ENCODE peak calls at places on chromosomes 6 and 20, in eight cellular contexts. E is psoas muscle; H is neural progenitor cell; S is lower lobe of right lung; Z is endothelial cell of umbilical vein; U is neuronal stem cell; P is cardiac muscle cell; V is CD8-positive, alpha-beta T cell. K is an unnamed sample. For H3K27me3 and H3K9me3, the result is how much of the 10 kb centered on the place peaks cover.

GRCh38 chr20:50562262-50562701 is 52.1 kb downstream of the PTPN1 start:
- DNase-seq in E (peak), H (no peak), S (peak), Z (no peak), U (no peak), P (no peak), V (no peak), K (no peak)

GRCh38 chr20:8309638-8310037 is 177.6 kb downstream of the PLCB1 start:
- DNase-seq in E (no peak), H (peak), S (no peak), Z (no peak), U (peak), P (peak), V (no peak), K (no peak)

GRCh38 chr6:43355862-43356590 is 13.4 kb downstream of the ZNF318 start:
- DNase-seq in E (no peak), H (peak), S (no peak), Z (peak), U (no peak), P (peak), V (no peak), K (no peak)

GRCh38 chr6:119390276-119390793 is 40.8 kb upstream of the MAN1A1 start:
- DNase-seq in E (no peak), H (no peak), S (no peak), Z (no peak), U (no peak), P (peak), V (no peak), K (no peak)

GRCh38 chr6:26576929-26577719 is 19.6 kb upstream of the ABT1 start:
- DNase-seq in E (peak), H (peak), S (peak), Z (peak), U (peak), P (peak), V (no peak), K (no peak)

GRCh38 chr20:15039088-15039762 is 701.8 kb upstream of the FLRT3 start:
- DNase-seq in E (no peak), H (no peak), S (no peak), Z (no peak), U (no peak), P (no peak), V (no peak), K (no peak)

GRCh38 chr6:38510205-38510604 is 129.5 kb downstream of the BTBD9 start:
- DNase-seq in E (no peak), H (no peak), S (no peak), Z (no peak), U (no peak), P (no peak), V (no peak), K (no peak)

GRCh38 chr6:135230702-135231468 is 49.8 kb downstream of the MYB start:
- DNase-seq in E (no peak), H (no peak), S (no peak), Z (no peak), U (no peak), P (peak), V (no peak), K (no peak)

GRCh38 chr20:25196701-25197120 is 1.2 kb downstream of the ENTPD6 start:
- DNase-seq in E (no peak), H (peak), S (no peak), Z (no peak), U (no peak), P (no peak), V (no peak), K (no peak)

GRCh38 chr6:143767433-143767832 is 75.7 kb upstream of the LTV1 start:
- DNase-seq in E (no peak), H (no peak), S (no peak), Z (no peak), U (no peak), P (no peak), V (no peak), K (no peak)

GRCh38 chr6:111124406-111124805 is 37.1 kb downstream of the SLC16A10 start:
- DNase-seq in E (no peak), H (no peak), S (no peak), Z (no peak), U (no peak), P (no peak), V (no peak), K (no peak)

GRCh38 chr6:83231146-83231545 is 38.0 kb downstream of the RWDD2A start:
- DNase-seq in E (no peak), H (no peak), S (no peak), Z (no peak), U (no peak), P (peak), V (no peak), K (no peak)

GRCh38 chr6:89637960-89638319 is 607 bp downstream of the LYRM2 start:
- DNase-seq in E (no peak), H (no peak), S (no peak), Z (no peak), U (no peak), P (no peak), V (no peak), K (no peak)

GRCh38 chr6:41702771-41703494 is 32.5 kb downstream of the TFEB start:
- DNase-seq in E (peak), H (no peak), S (no peak), Z (no peak), U (no peak), P (no peak), V (no peak), K (no peak)

GRCh38 chr6:11192167-11192566 is 40.3 kb downstream of the NEDD9 start:
- DNase-seq in E (no peak), H (no peak), S (no peak), Z (no peak), U (no peak), P (no peak), V (no peak), K (no peak)
- H3K27ac ChIP-seq in E (no peak), H (no peak), S (no peak), Z (no peak), U (no peak), P (no peak), V (no peak), K (no peak)

GRCh38 chr6:34001706-34002645 is 143.9 kb downstream of the GRM4 start:
- DNase-seq in E (no peak), H (no peak), S (no peak), Z (no peak), U (no peak), P (no peak), V (no peak), K (no peak)
- H3K27me3 ChIP-seq in E (under half), H (under half), S (under half), Z (under half), U (under half), P (under half), V (under half), K (under half)

DNA sequence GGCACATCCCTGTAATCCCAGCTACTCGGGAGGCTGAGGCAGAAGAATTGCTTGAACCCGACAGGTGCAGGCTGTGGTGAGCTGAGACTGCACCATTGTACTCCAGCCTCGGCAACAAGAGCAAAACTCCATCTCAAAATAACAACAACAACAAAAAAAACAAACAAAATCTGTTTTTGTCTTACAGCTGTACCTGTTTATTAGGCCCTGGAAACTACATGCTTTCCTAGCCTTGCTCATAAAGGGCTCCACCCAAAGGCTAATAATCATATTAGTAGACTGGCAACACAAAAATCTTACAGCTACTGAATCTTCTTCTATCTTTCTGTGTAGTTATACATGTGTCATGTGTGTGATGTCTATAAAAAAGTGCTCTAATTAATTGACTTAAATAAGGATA is 503.9 kb upstream of the EYS start:
- DNase-seq in E (no peak), H (peak), S (no peak), Z (no peak), U (no peak), P (no peak), V (no peak), K (no peak)
- H3K9me3 ChIP-seq in E (under half), H (under half), S (under half), Z (under half), U (under half), P (under half), V (under half), K (under half)

GRCh38 chr6:151294561-151295101 is 54.9 kb downstream of the AKAP12 start:
- DNase-seq in E (no peak), H (no peak), S (no peak), Z (no peak), U (no peak), P (no peak), V (no peak), K (no peak)
- H3K27ac ChIP-seq in E (no peak), H (no peak), S (no peak), Z (no peak), U (no peak), P (no peak), V (no peak), K (no peak)

DNA sequence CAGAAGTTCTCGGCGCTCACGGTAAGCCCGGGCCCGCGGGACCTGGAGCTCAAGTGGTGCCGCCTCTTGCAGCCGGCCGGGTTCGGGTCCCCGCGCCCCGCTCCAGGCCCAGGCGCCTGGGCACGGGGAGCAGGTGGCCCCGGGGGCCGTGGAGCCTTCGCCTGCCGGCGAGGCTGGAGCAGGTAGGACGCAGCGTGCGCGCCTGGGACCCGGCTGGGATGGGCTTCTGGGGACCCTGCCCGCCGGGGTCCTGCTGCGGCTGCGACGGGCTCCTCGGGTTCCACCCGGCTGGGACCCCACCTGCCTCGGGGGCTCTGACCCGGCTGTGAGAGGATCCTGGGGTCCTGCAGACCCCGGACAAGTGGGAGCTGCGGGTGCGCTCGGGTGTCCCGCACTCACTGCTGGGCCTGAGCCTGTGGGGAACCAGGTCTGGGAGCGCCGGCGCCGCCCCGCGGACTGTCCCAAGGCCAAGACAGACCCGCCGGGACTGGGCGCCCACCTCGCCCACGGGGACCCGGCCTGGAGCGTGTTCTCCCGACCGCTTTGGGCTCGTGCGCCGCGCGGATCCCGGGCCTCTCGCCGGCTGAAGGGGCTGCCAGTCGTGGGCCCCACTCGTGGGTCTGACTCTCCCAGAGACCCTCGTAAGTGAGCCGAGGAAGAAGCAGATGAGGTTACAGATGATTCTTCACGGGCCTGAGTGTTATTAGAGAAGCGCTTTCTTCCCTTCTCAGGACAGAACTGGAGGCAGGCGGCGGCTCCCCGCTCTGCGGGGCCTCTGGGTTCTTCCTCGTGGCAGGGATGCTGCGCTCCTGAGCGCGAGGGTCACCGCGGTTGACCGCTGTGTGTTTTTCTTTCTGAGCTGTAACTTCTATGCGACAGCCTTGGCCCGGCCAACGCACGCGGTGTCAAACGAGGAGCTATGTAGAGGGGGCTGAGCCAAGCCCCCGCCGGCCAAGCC is 729 bp downstream of the SMOC2 start:
- DNase-seq in E (no peak), H (peak), S (no peak), Z (no peak), U (no peak), P (no peak), V (no peak), K (no peak)
- H3K27me3 ChIP-seq in E (under half), H (half or more), S (under half), Z (under half), U (half or more), P (half or more), V (under half), K (under half)

GRCh38 chr6:97790926-97791590 is 508.0 kb upstream of the MMS22L start:
- DNase-seq in E (no peak), H (no peak), S (no peak), Z (no peak), U (no peak), P (no peak), V (no peak), K (no peak)
- H3K9me3 ChIP-seq in E (under half), H (under half), S (under half), Z (under half), U (under half), P (under half), V (under half), K (under half)

DNA sequence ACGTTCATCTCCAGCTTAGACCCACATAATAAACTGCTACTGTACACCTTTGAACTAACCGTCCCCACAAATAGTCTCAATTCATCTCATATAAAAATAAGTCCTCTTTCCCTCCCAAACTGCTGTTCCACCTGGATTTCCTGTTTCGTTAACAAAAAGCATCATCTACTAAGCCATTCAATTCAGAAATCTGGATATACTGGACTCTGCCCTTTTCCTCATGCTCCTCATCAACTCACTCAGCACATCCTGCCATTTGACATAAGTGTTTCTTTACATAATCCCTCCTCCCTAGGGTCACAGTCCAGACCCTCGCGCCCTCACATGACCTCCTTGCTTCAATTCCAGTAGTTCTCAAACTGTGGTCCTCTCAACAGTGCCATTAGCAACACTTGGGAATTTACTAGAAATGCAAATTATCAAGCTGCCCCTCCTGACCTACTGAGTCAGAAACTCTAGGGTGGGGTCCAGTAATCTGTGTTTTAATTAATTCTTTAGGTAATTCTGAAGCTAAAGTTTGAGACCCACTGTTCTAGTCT is 4.5 kb downstream of the MKKS start:
- DNase-seq in E (no peak), H (no peak), S (no peak), Z (no peak), U (no peak), P (no peak), V (no peak), K (peak)
- H3K27ac ChIP-seq in E (no peak), H (no peak), S (no peak), Z (no peak), U (no peak), P (no peak), V (no peak), K (no peak)

DNA sequence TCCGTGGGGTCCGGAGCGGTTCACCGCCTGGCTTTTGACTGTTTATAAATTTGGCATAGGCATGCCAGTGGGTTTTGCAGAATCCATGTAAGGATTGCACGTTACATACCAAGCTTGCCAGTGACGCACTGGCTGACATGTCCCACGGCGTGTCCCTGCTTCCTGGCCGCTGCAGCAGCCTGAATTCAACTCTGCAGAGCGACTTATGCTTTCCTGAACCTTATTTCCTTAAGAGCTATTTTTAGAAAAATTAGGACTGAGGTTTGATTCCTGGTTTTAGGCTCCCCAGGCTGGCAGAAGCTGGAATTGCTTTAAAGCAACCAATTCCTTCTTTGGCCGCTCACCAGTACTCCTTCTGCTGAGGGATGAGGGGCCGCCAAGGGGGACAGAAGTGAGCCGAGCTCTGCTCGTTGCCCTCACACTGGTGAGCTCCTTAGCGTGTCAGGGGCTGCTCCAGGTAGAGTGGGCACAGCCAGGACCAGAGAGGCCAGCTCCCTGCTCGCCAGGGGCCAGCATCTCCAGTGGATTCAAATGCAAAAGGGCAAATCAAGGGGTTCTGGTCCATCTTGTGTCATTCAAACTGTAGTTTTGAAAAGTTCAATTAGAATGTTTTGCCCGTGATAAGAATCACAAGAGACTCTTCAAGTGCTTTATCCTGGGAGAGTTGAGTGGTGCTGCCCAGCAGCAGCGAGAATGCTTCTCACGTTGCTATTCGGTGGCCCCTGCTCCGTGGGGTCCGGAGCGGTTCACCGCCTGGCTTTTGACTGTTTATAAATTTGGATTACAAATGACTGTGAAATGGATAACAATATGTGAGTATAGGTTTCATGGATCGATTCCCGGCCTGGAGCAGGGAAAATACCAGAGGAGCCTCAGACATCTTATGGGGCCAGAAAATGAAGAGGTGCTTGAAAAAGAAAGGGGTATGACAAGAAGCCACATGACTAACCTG is 17.5 kb upstream of the IRF4 start:
- DNase-seq in E (no peak), H (no peak), S (no peak), Z (no peak), U (no peak), P (peak), V (no peak), K (no peak)
- H3K27me3 ChIP-seq in E (under half), H (under half), S (under half), Z (under half), U (under half), P (under half), V (under half), K (under half)

GRCh38 chr6:2876210-2877056 is 26.7 kb downstream of the SERPINB9 start:
- DNase-seq in E (peak), H (peak), S (peak), Z (peak), U (no peak), P (peak), V (no peak), K (peak)
- H3K9me3 ChIP-seq in E (under half), H (under half), S (under half), Z (under half), U (under half), P (under half), V (under half), K (under half)

GRCh38 chr6:74137910-74138309 is 441.9 kb downstream of the CD109 start:
- DNase-seq in E (no peak), H (no peak), S (no peak), Z (peak), U (no peak), P (peak), V (no peak), K (no peak)
- H3K27ac ChIP-seq in E (no peak), H (no peak), S (no peak), Z (peak), U (no peak), P (no peak), V (no peak), K (no peak)